ENCODE peak calls at places on chromosomes 4 and X, in ten cellular contexts. X, S, O, A, N, C, H, Y, W and Q are unnamed samples.

GRCh38 chr4:121614136-121614535 is 82.6 kb downstream of the ANXA5 start:
- DNase-seq in X (no peak), S (no peak), O (no peak), A (no peak), N (no peak), C (no peak), H (no peak), Y (no peak), W (no peak), Q (no peak)

GRCh38 chr4:83830138-83830537 is 294.2 kb downstream of the GPAT3 start:
- DNase-seq in X (no peak), S (no peak), O (no peak), A (no peak), N (no peak), C (no peak), H (no peak), Y (no peak), W (no peak), Q (no peak)

GRCh38 chrX:40148439-40149285 is 50.9 kb upstream of the BCOR start:
- DNase-seq in X (no peak), S (no peak), O (no peak), A (no peak), N (no peak), C (no peak), H (no peak), Y (no peak), W (no peak), Q (no peak)

GRCh38 chr4:159413252-159413941 is 310.5 kb downstream of the RAPGEF2 start:
- DNase-seq in X (no peak), S (no peak), O (no peak), A (no peak), N (no peak), C (no peak), H (no peak), Y (no peak), W (no peak), Q (no peak)

GRCh38 chrX:2351321-2351720 is 149.5 kb downstream of the DHRSX start:
- DNase-seq in X (no peak), S (no peak), O (no peak), A (peak; percentile 83), N (no peak), C (no peak), H (no peak), Y (no peak), W (no peak), Q (no peak)

GRCh38 chr4:78937837-78938236 is 1.4 kb downstream of the PAQR3 start:
- DNase-seq in X (no peak), S (no peak), O (no peak), A (no peak), N (no peak), C (no peak), H (no peak), Y (no peak), W (no peak), Q (no peak)

GRCh38 chr4:138216272-138216867 is 25.8 kb downstream of the SLC7A11 start:
- DNase-seq in X (no peak), S (no peak), O (no peak), A (no peak), N (no peak), C (no peak), H (no peak), Y (no peak), W (no peak), Q (no peak)

GRCh38 chrX:47233333-47234113 is 714 bp downstream of the USP11 start:
- DNase-seq in X (peak; percentile 96), S (peak; percentile 94), O (peak; percentile 92), A (peak; percentile 97), N (peak; percentile 97), C (peak; percentile 93), H (peak; percentile 95), Y (peak; percentile 93), W (peak; percentile 92), Q (peak; percentile 93)

GRCh38 chrX:34654939-34655338 is 2.1 kb downstream of the TMEM47 start:
- DNase-seq in X (no peak), S (no peak), O (no peak), A (no peak), N (no peak), C (no peak), H (no peak), Y (no peak), W (no peak), Q (no peak)

GRCh38 chr4:48340276-48340904 is 939 bp upstream of the SLAIN2 start:
- DNase-seq in X (no peak), S (no peak), O (no peak), A (peak; percentile 59), N (no peak), C (no peak), H (no peak), Y (no peak), W (peak; percentile 5), Q (no peak)

GRCh38 chr4:68630371-68630770 is 40.1 kb downstream of the UGT2B15 start:
- DNase-seq in X (no peak), S (no peak), O (no peak), A (no peak), N (no peak), C (no peak), H (no peak), Y (no peak), W (no peak), Q (no peak)

GRCh38 chr4:129213692-129214091 is 117.7 kb downstream of the C4orf33 start:
- DNase-seq in X (no peak), S (no peak), O (no peak), A (no peak), N (no peak), C (peak; percentile 6), H (no peak), Y (no peak), W (no peak), Q (no peak)

GRCh38 chr4:104866809-104867208 is 279.9 kb upstream of the TET2 start:
- DNase-seq in X (no peak), S (no peak), O (no peak), A (no peak), N (no peak), C (no peak), H (no peak), Y (no peak), W (no peak), Q (no peak)

GRCh38 chr4:185275501-185275900 is 66.1 kb downstream of the SNX25 start:
- DNase-seq in X (no peak), S (no peak), O (no peak), A (no peak), N (no peak), C (no peak), H (no peak), Y (no peak), W (no peak), Q (no peak)

GRCh38 chr4:179595671-179596410 is 2153.6 kb upstream of the AGA start:
- DNase-seq in X (no peak), S (no peak), O (peak; percentile 8), A (peak; percentile 75), N (no peak), C (no peak), H (no peak), Y (no peak), W (no peak), Q (no peak)

GRCh38 chrX:64334467-64334866 is 60.8 kb downstream of the MTMR8 start:
- DNase-seq in X (no peak), S (no peak), O (no peak), A (no peak), N (no peak), C (no peak), H (no peak), Y (no peak), W (no peak), Q (no peak)

DNA sequence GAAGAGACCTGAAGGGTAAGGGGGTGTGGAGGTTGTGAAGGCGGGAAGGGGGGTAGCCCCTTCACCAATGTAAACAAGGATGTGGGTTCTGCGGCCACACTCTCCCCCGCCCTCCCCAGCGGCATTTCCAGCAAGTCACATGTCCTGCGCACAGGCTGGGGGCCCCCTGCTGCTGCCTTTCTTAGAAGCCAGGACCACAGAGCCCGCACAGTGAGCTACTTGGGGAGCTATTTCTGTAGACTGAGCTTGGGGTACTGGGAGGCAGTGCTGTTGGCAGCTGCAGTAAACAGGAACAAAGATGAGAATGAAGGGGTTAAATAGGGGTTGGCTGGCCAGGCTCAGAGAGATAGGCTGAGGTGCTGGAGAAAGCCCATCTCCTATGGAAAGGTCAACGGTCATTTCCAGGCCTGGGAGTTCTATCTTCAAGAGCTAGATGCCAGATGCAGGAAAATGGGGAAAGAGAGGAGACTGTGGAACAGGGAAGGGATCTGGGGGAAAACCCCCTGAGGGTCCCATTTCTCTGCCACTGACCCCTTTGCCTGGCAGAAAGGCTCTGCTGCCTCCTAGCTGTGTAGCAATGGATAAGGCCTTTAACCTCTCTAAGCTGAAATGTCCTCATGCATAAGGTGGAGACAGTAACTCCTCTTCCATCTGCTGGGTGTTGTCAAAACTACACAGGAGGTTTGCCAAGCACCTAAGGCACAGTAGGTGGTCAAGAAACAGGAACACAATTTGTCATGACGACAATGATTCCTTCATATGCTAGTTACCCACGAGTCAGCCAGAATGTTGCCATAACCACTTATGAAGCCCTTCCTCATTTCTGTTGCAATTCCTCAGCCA is 18.5 kb upstream of the PIM2 start:
- DNase-seq in X (no peak), S (no peak), O (no peak), A (peak; percentile 36), N (no peak), C (peak; percentile 34), H (peak; percentile 94), Y (peak; percentile 72), W (peak; percentile 76), Q (peak; percentile 86)
- H3K4me3 ChIP-seq in X (no peak overlapping the region), S (no peak overlapping the region), O (no peak overlapping the region), A (no peak overlapping the region), N (no peak overlapping the region), C (no peak overlapping the region), H (peak overlapping the region; percentile 45), Y (no peak overlapping the region), W (peak overlapping the region; percentile 61), Q (peak overlapping the region; percentile 38)

GRCh38 chrX:71393919-71394318 is 27.8 kb downstream of the TAF1 start:
- DNase-seq in X (no peak), S (no peak), O (no peak), A (no peak), N (no peak), C (no peak), H (no peak), Y (no peak), W (no peak), Q (no peak)
- H3K27ac ChIP-seq in X (no peak overlapping the region), S (no peak overlapping the region), O (no peak overlapping the region), A (no peak overlapping the region), N (no peak overlapping the region), C (no peak overlapping the region), H (no peak overlapping the region), Y (no peak overlapping the region), W (no peak overlapping the region), Q (no peak overlapping the region)

DNA sequence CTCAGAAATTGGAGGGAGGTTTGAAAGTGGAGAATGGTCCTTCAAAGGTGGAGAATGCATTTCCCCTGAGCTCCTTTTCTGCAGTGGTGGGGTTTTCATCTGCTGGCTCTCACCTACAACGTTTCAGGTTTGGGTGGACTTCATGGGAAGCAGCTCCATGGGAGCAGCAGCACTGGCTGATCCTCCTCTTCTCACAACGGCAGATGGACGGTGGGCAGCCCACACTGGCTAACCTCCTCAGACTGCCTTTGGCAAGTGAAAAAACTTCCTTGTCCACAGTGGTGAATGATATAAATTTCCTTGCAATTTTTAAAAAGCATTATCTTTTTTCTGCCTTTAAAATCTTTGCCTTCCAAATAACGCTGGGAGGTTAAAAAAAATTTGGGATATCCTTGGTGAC is 93.5 kb downstream of the ZNF827 start:
- DNase-seq in X (no peak), S (no peak), O (no peak), A (no peak), N (no peak), C (no peak), H (no peak), Y (no peak), W (no peak), Q (no peak)
- H3K36me3 ChIP-seq in X (no peaks in the 10 kb centered on the region), S (no peaks in the 10 kb centered on the region), O (no peaks in the 10 kb centered on the region), A (no peaks in the 10 kb centered on the region), N (peaks cover 5% of the 10 kb centered on the region), C (peaks cover 42% of the 10 kb centered on the region), H (no peaks in the 10 kb centered on the region), Y (peaks cover 43% of the 10 kb centered on the region), W (no peaks in the 10 kb centered on the region), Q (no peaks in the 10 kb centered on the region)

GRCh38 chr4:71210831-71211230 is 128.0 kb upstream of the SLC4A4 start:
- DNase-seq in X (no peak), S (no peak), O (no peak), A (no peak), N (no peak), C (no peak), H (no peak), Y (no peak), W (no peak), Q (no peak)
- H3K4me3 ChIP-seq in X (no peak overlapping the region), S (no peak overlapping the region), O (no peak overlapping the region), A (no peak overlapping the region), N (no peak overlapping the region), C (no peak overlapping the region), H (no peak overlapping the region), Y (no peak overlapping the region), W (no peak overlapping the region), Q (no peak overlapping the region)